ENCODE peak calls at places on chromosomes 13 and 19, in four cellular contexts. X is left lung, N is heart left ventricle, Q is aorta. A is an unnamed sample.

GRCh38 chr19:375395-376110 is 31.0 kb upstream of the MIER2 start:
- DNase-seq in X (no peak), N (no peak), Q (no peak), A (no peak)

GRCh38 chr13:50388481-50388880 is 373.2 kb downstream of the KCNRG start:
- DNase-seq in X (no peak), N (no peak), Q (no peak), A (no peak)

GRCh38 chr13:45464141-45464686 is 525 bp upstream of the COG3 start:
- DNase-seq in X (no peak), N (no peak), Q (no peak), A (no peak)

GRCh38 chr13:100810991-100811390 is 136.4 kb upstream of the TMTC4 start:
- DNase-seq in X (no peak), N (no peak), Q (no peak), A (no peak)

GRCh38 chr19:38145627-38146026 is 78.4 kb downstream of the DPF1 start:
- DNase-seq in X (no peak), N (no peak), Q (no peak), A (no peak)

GRCh38 chr13:114148521-114148855 is 16.1 kb upstream of the RASA3 start:
- DNase-seq in X (no peak), N (no peak), Q (peak; percentile 43), A (no peak)

GRCh38 chr13:60019119-60019993 is 144.4 kb downstream of the DIAPH3 start:
- DNase-seq in X (no peak), N (no peak), Q (no peak), A (no peak)

GRCh38 chr19:19655641-19656343 is 7.7 kb downstream of the ATP13A1 start:
- DNase-seq in X (no peak), N (no peak), Q (no peak), A (no peak)

GRCh38 chr13:92473736-92474465 is 752.7 kb upstream of the GPC6 start:
- DNase-seq in X (no peak), N (no peak), Q (no peak), A (no peak)

GRCh38 chr19:768424-768823 is 17.5 kb downstream of the MISP start:
- DNase-seq in X (no peak), N (no peak), Q (no peak), A (no peak)

GRCh38 chr13:101661839-101662238 is 209.4 kb downstream of the ITGBL1 start:
- DNase-seq in X (no peak), N (no peak), Q (no peak), A (no peak)

GRCh38 chr13:63161219-63161618 is 1745.6 kb upstream of the PCDH20 start:
- DNase-seq in X (no peak), N (no peak), Q (no peak), A (no peak)

GRCh38 chr19:5948697-5949564 is 29.0 kb downstream of the RANBP3 start:
- DNase-seq in X (no peak), N (no peak), Q (no peak), A (no peak)

GRCh38 chr13:40139896-40140520 is 484.5 kb downstream of the COG6 start:
- DNase-seq in X (no peak), N (no peak), Q (no peak), A (no peak)

GRCh38 chr13:45055198-45055901 is 65.0 kb upstream of the GTF2F2 start:
- DNase-seq in X (no peak), N (no peak), Q (no peak), A (no peak)

GRCh38 chr19:54609356-54609791 is 15.9 kb downstream of the LILRA1 start:
- DNase-seq in X (no peak), N (peak; percentile 11), Q (no peak), A (no peak)

GRCh38 chr19:33771308-33772101 is 25.2 kb upstream of the KCTD15 start:
- DNase-seq in X (peak; percentile 61), N (peak; percentile 62), Q (peak; percentile 89), A (no peak)

GRCh38 chr13:36163809-36164308 is 32.7 kb upstream of the DCLK1 start:
- DNase-seq in X (peak; percentile 80), N (peak; percentile 46), Q (peak; percentile 80), A (no peak)

GRCh38 chr13:66296875-66297274 is 933.3 kb downstream of the PCDH9 start:
- DNase-seq in X (no peak), N (no peak), Q (no peak), A (no peak)

GRCh38 chr13:80586356-80586755 is 245.4 kb upstream of the SPRY2 start:
- DNase-seq in X (no peak), N (no peak), Q (no peak), A (no peak)

GRCh38 chr19:43776285-43776684 is 4.5 kb downstream of the KCNN4 start:
- DNase-seq in X (no peak), N (no peak), Q (no peak), A (no peak)

GRCh38 chr13:21894091-21894490 is 223.2 kb downstream of the FGF9 start:
- DNase-seq in X (no peak), N (no peak), Q (no peak), A (no peak)

GRCh38 chr19:18543814-18544475 is 572 bp upstream of the FKBP8 start:
- DNase-seq in X (peak; percentile 80), N (peak; percentile 34), Q (no peak), A (no peak)

GRCh38 chr13:51785592-51786424 is 18.2 kb downstream of the DHRS12 start:
- DNase-seq in X (no peak), N (peak; percentile 72), Q (peak; percentile 79), A (no peak)

GRCh38 chr13:102742506-102742905 is 31.1 kb downstream of the TEX30 start:
- DNase-seq in X (no peak), N (no peak), Q (no peak), A (no peak)

GRCh38 chr19:34639491-34640085 is 37.4 kb downstream of the SCGB2B2 start:
- DNase-seq in X (peak; percentile 47), N (peak; percentile 63), Q (peak; percentile 51), A (no peak)

GRCh38 chr19:18450021-18450933 is 12.3 kb upstream of the ISYNA1 start:
- DNase-seq in X (no peak), N (no peak), Q (no peak), A (no peak)

GRCh38 chr19:18097217-18097992 is at the start of gene MAST3:
- DNase-seq in X (peak; percentile 90), N (peak; percentile 79), Q (peak; percentile 94), A (peak; percentile 79)

GRCh38 chr13:32033744-32034143 is 2.2 kb downstream of the FRY start:
- DNase-seq in X (no peak), N (no peak), Q (no peak), A (no peak)

GRCh38 chr13:76016799-76017198 is 380.7 kb downstream of the LMO7 start:
- DNase-seq in X (no peak), N (no peak), Q (no peak), A (no peak)

GRCh38 chr13:103948477-103948876 is 882.3 kb upstream of the SLC10A2 start:
- DNase-seq in X (no peak), N (no peak), Q (no peak), A (no peak)

GRCh38 chr19:12997967-12998940 is 3.0 kb downstream of the NFIX start:
- DNase-seq in X (no peak), N (no peak), Q (peak; percentile 75), A (no peak)
- H3K4me1 ChIP-seq in X (peaks cover 30% of the 10 kb centered on the region), N (peaks cover 15% of the 10 kb centered on the region), Q (no peaks in the 10 kb centered on the region), A (peaks cover 80% of the 10 kb centered on the region)

GRCh38 chr19:31352782-31353651 is 3.8 kb upstream of the TSHZ3 start:
- DNase-seq in X (no peak), N (no peak), Q (no peak), A (no peak)
- H3K4me1 ChIP-seq in X (peaks cover 5% of the 10 kb centered on the region), N (peaks cover 8% of the 10 kb centered on the region), Q (no peaks in the 10 kb centered on the region), A (peaks cover 55% of the 10 kb centered on the region)

DNA sequence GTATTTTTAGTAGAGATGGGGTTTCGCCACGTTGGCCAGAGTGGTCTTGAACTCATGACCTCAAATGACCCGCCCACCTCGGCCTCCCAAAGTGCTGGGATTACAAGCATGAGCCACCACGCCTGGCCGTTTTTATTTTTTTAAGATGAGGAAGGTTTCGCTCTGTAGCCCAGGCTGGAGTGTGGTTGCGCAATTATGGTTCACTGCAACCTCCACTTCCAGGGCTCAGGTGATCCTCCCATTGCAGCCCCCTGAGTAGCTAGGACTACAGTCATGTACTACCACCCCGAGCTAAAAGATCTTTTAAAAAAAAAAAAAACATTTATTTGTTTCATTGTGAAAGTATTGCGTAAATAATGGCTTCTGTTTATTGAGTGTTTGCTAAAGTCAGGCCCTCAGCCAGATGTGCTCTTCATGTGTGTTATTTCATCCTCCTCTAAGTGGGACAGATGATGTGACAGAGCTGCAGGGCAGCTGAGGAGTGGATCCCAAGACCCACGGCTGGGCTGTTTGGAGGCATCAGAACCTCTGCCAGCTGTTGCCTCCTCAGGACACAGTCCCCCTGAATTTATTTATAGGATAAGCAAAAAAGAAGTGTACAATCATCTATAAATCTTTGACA is 18.5 kb downstream of the ILF3 start:
- DNase-seq in X (no peak), N (no peak), Q (no peak), A (no peak)
- H3K4me1 ChIP-seq in X (no peaks in the 10 kb centered on the region), N (peaks cover 9% of the 10 kb centered on the region), Q (no peaks in the 10 kb centered on the region), A (peaks cover 24% of the 10 kb centered on the region)

DNA sequence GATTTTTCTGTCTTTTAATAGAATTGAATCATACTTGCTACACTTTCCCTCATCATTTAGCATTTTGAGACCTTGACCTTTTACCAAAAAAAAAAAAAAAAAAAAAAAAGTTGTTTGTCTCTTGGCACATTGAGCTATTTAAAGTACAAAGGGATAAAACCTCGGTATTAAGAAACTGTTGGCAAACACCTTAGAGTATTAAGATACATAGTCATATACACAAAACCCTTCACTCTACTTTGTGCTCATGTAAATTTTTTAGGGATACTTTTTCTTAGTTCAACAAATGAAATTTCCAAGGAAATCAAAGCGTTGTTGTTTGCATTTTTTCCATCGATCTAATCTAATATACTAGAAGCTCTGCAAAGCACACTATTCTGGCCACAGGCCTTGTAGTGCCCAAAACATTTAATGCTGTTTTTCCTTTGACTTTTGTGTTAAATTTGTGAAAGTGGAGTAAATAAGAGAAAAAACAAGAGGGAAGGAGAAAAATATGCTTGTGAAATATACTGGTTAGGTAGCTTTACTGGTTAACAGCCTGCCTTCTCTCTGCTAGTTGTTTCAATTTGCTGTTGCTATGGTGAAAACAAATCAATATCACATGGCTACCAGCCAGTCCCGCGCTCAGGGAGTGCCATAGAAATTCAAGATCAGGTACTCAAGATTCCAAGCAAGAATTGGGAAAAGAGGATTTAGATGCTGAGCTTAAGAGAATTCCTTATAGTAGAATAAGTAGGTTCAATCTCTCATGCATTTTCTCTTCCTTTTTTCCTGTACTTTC is 2.6 kb downstream of the MBNL2 start:
- DNase-seq in X (no peak), N (no peak), Q (no peak), A (no peak)
- H3K4me1 ChIP-seq in X (peaks cover 23% of the 10 kb centered on the region), N (peaks cover 18% of the 10 kb centered on the region), Q (peaks cover 5% of the 10 kb centered on the region), A (peaks cover 63% of the 10 kb centered on the region)

GRCh38 chr13:33182729-33183128 is 102.8 kb downstream of the STARD13 start:
- DNase-seq in X (no peak), N (no peak), Q (no peak), A (no peak)
- H3K4me1 ChIP-seq in X (no peaks in the 10 kb centered on the region), N (peaks cover 16% of the 10 kb centered on the region), Q (peaks cover 3% of the 10 kb centered on the region), A (peaks cover 17% of the 10 kb centered on the region)

DNA sequence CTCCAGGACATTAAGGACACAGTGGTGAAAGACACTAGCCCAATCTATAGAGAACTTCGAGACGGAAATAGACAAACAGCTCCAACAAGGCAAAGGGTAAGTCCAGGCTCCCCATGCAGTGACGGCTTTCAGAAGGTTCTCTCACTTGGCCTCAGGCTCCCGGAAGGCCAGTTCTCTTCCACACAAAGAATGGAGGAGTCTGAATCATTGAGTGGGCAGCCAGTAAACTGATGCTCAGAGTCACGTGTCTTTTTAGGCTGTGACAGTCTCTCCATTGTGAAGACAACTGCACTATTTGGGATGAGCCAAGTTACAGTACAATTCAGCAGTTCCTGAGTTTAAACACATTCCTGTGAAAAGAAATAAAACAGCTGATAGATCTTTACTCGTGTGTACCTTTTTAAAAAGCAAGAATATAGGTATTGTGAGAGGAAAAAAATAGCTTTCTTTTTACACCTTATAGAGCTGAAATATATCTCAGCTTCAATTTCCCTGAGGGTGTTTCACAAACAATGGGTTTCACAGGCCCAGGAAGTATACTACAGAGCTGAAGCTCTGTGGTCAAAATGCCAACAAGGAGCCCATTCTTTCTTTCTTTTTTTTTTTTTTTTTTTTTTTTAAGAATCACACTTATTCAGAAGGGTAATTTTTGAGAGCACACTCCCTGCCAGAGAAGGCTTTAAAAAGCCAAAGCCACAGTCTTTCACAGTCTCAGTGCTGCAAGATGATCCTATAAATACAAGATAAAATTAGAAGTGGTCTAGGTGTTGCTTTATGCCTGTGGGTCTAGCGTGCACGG is 135.1 kb downstream of the FREM2 start:
- DNase-seq in X (no peak), N (no peak), Q (no peak), A (no peak)
- H3K4me1 ChIP-seq in X (no peaks in the 10 kb centered on the region), N (no peaks in the 10 kb centered on the region), Q (no peaks in the 10 kb centered on the region), A (no peaks in the 10 kb centered on the region)

A was measured in suprapubic skin.